ENCODE peak calls at places on chromosomes 4 and X, in ten cellular contexts. B, E, J, P, G, N, K, R, C and Z are unnamed samples.

GRCh38 chr4:174222266-174222872 is 61.1 kb downstream of the FBXO8 start:
- DNase-seq in B (no peak), E (peak), J (no peak), P (peak), G (no peak), N (peak), K (no peak), R (peak), C (no peak), Z (peak)

GRCh38 chr4:7192252-7193039 is at the start of gene SORCS2:
- DNase-seq in B (peak), E (peak), J (no peak), P (peak), G (peak), N (peak), K (peak), R (peak), C (no peak), Z (peak)

GRCh38 chrX:87409113-87409841 is 108.3 kb upstream of the KLHL4 start:
- DNase-seq in B (peak), E (no peak), J (no peak), P (no peak), G (peak), N (no peak), K (peak), R (no peak), C (no peak), Z (peak)

GRCh38 chr4:37244583-37245390 is at the start of gene NWD2:
- DNase-seq in B (no peak), E (no peak), J (no peak), P (no peak), G (no peak), N (peak), K (peak), R (no peak), C (no peak), Z (peak)

GRCh38 chr4:40583850-40584439 is 45.7 kb downstream of the RBM47 start:
- DNase-seq in B (no peak), E (no peak), J (no peak), P (no peak), G (no peak), N (no peak), K (no peak), R (no peak), C (no peak), Z (no peak)

GRCh38 chr4:162075691-162076090 is 88.1 kb downstream of the FSTL5 start:
- DNase-seq in B (no peak), E (peak), J (no peak), P (no peak), G (no peak), N (no peak), K (no peak), R (no peak), C (no peak), Z (peak)

GRCh38 chrX:13103111-13103913 is 58.9 kb upstream of the FAM9C start:
- DNase-seq in B (no peak), E (peak), J (no peak), P (no peak), G (no peak), N (no peak), K (no peak), R (no peak), C (no peak), Z (no peak)

GRCh38 chr4:155709878-155710277 is 43.2 kb downstream of the GUCY1A1 start:
- DNase-seq in B (no peak), E (no peak), J (no peak), P (no peak), G (no peak), N (no peak), K (no peak), R (no peak), C (no peak), Z (no peak)

GRCh38 chrX:108415146-108415545 is 23.1 kb downstream of the COL4A6 start:
- DNase-seq in B (no peak), E (no peak), J (no peak), P (no peak), G (no peak), N (no peak), K (no peak), R (no peak), C (no peak), Z (no peak)

GRCh38 chr4:93299116-93299515 is 529.4 kb upstream of the ATOH1 start:
- DNase-seq in B (no peak), E (no peak), J (no peak), P (no peak), G (no peak), N (no peak), K (no peak), R (no peak), C (no peak), Z (no peak)

GRCh38 chr4:11098461-11098860 is 330.2 kb downstream of the HS3ST1 start:
- DNase-seq in B (no peak), E (no peak), J (no peak), P (no peak), G (no peak), N (no peak), K (no peak), R (no peak), C (no peak), Z (no peak)

GRCh38 chrX:2662586-2662985 is 28.5 kb upstream of the CD99 start:
- DNase-seq in B (no peak), E (no peak), J (no peak), P (no peak), G (no peak), N (no peak), K (no peak), R (no peak), C (no peak), Z (no peak)

GRCh38 chrX:14616876-14617275 is 87.5 kb downstream of the GLRA2 start:
- DNase-seq in B (no peak), E (no peak), J (no peak), P (no peak), G (no peak), N (no peak), K (no peak), R (no peak), C (no peak), Z (no peak)

GRCh38 chr4:95547708-95548471 is 883 bp downstream of the UNC5C start:
- DNase-seq in B (peak), E (no peak), J (no peak), P (no peak), G (peak), N (peak), K (no peak), R (no peak), C (no peak), Z (peak)

GRCh38 chr4:151407466-151408379 is 1.3 kb upstream of the FHIP1A start:
- DNase-seq in B (peak), E (no peak), J (no peak), P (no peak), G (no peak), N (peak), K (no peak), R (no peak), C (no peak), Z (no peak)

GRCh38 chr4:20030108-20030507 is 221.6 kb upstream of the SLIT2 start:
- DNase-seq in B (no peak), E (no peak), J (no peak), P (no peak), G (no peak), N (no peak), K (no peak), R (no peak), C (no peak), Z (no peak)

GRCh38 chr4:7433376-7434140 is 1.2 kb downstream of the PSAPL1 start:
- DNase-seq in B (no peak), E (no peak), J (no peak), P (no peak), G (no peak), N (no peak), K (no peak), R (no peak), C (no peak), Z (no peak)

GRCh38 chr4:51997647-51998046 is 22.5 kb downstream of the LRRC66 start:
- DNase-seq in B (no peak), E (no peak), J (no peak), P (no peak), G (no peak), N (no peak), K (no peak), R (no peak), C (no peak), Z (no peak)

GRCh38 chr4:23934915-23935314 is 45.1 kb upstream of the PPARGC1A start:
- DNase-seq in B (peak), E (peak), J (peak), P (no peak), G (peak), N (no peak), K (peak), R (no peak), C (no peak), Z (peak)

GRCh38 chr4:130479020-130479419 is 1383.1 kb downstream of the C4orf33 start:
- DNase-seq in B (no peak), E (peak), J (no peak), P (no peak), G (no peak), N (no peak), K (no peak), R (no peak), C (no peak), Z (peak)

GRCh38 chr4:107799634-107800033 is 25.1 kb upstream of the SGMS2 start:
- DNase-seq in B (no peak), E (no peak), J (no peak), P (no peak), G (no peak), N (no peak), K (no peak), R (no peak), C (no peak), Z (no peak)

GRCh38 chr4:124037236-124037635 is 640.6 kb downstream of the SPRY1 start:
- DNase-seq in B (no peak), E (no peak), J (peak), P (no peak), G (no peak), N (no peak), K (no peak), R (no peak), C (no peak), Z (no peak)

GRCh38 chr4:19971829-19972228 is 279.9 kb upstream of the SLIT2 start:
- DNase-seq in B (no peak), E (peak), J (no peak), P (no peak), G (no peak), N (no peak), K (no peak), R (no peak), C (no peak), Z (peak)

GRCh38 chr4:37008199-37008598 is 236.3 kb upstream of the NWD2 start:
- DNase-seq in B (no peak), E (no peak), J (no peak), P (no peak), G (no peak), N (no peak), K (peak), R (no peak), C (no peak), Z (peak)

GRCh38 chrX:9650091-9650490 is 115.6 kb downstream of the GPR143 start:
- DNase-seq in B (no peak), E (no peak), J (no peak), P (no peak), G (peak), N (no peak), K (no peak), R (no peak), C (no peak), Z (no peak)

GRCh38 chr4:59869559-59869958 is 1330.6 kb upstream of the ADGRL3 start:
- DNase-seq in B (no peak), E (no peak), J (no peak), P (no peak), G (no peak), N (no peak), K (no peak), R (no peak), C (no peak), Z (no peak)

GRCh38 chrX:154465601-154466000 is 7.5 kb downstream of the PLXNA3 start:
- DNase-seq in B (no peak), E (no peak), J (no peak), P (no peak), G (no peak), N (no peak), K (no peak), R (no peak), C (no peak), Z (no peak)